ENCODE peak calls at places on chromosomes 11 and 22, in nine cellular contexts. S is fibroblast of lung; K is naive thymus-derived CD4-positive, alpha-beta T cell; G is neuronal stem cell; T is GM23248; A is effector memory CD4-positive, alpha-beta T cell; F is prostate gland; V is esophagus squamous epithelium; O is adipocyte. Y is an unnamed sample.
A peak's percentile ranks its signal among the peaks of the same experiment; 100 is the strongest.

GRCh38 chr11:7577883-7578242 is 64.1 kb downstream of the PPFIBP2 start:
- DNase-seq in S (peak; percentile 18), K (peak; percentile 23), G (no peak), T (peak; percentile 66), A (no peak), F (peak; percentile 58), V (no peak), O (peak; percentile 59), Y (peak; percentile 46)

GRCh38 chr22:40002935-40003715 is 8.4 kb downstream of the FAM83F start:
- DNase-seq in S (no peak), K (no peak), G (no peak), T (no peak), A (no peak), F (no peak), V (no peak), O (no peak), Y (peak; percentile 37)

GRCh38 chr11:115999437-115999836 is 495.2 kb upstream of the CADM1 start:
- DNase-seq in S (no peak), K (no peak), G (no peak), T (no peak), A (no peak), F (no peak), V (no peak), O (no peak), Y (no peak)

GRCh38 chr22:31625661-31626426 is 36.2 kb downstream of the PISD start:
- DNase-seq in S (peak; percentile 40), K (no peak), G (peak; percentile 63), T (peak; percentile 50), A (no peak), F (peak; percentile 58), V (no peak), O (peak; percentile 40), Y (no peak)

GRCh38 chr11:73996161-73996747 is 12.6 kb downstream of the UCP3 start:
- DNase-seq in S (no peak), K (no peak), G (no peak), T (no peak), A (no peak), F (peak; percentile 50), V (no peak), O (no peak), Y (no peak)

GRCh38 chr22:43851058-43851978 is 11.0 kb downstream of the SULT4A1 start:
- DNase-seq in S (no peak), K (no peak), G (no peak), T (no peak), A (no peak), F (no peak), V (no peak), O (no peak), Y (no peak)

GRCh38 chr22:30397656-30398635 is 1.1 kb downstream of the SEC14L2 start:
- DNase-seq in S (no peak), K (no peak), G (no peak), T (peak; percentile 46), A (no peak), F (no peak), V (no peak), O (no peak), Y (no peak)

GRCh38 chr22:46084943-46085830 is 65.1 kb upstream of the PPARA start:
- DNase-seq in S (peak; percentile 96), K (no peak), G (no peak), T (peak; percentile 97), A (no peak), F (peak; percentile 91), V (no peak), O (no peak), Y (no peak)

DNA sequence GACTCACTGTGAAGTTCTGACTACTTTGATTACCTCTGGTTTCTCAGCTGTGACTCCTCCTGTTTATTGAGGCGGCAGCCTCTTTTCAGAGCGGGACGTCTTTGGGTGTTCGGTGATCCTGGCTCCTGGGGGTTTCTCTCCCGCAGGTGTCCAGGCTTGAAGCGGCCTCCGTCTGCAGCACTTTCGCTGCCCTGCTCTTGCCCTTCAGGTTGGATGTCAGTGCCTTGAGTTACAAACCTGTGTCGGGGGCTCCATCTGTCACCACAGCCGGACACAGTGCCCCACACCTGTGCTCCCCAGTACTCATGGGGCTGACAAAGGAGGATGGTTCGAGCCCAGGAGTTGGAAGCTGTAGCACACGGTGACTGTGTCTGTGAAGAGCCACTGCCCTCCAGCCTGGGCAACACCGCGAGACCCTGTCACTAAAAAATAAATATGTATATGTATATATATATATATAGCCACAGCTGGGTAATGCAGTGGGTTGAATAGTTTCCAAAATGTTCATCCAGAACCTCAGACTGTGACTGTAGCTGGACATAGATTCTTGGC is 104.1 kb downstream of the BRD1 start:
- DNase-seq in S (no peak), K (no peak), G (no peak), T (no peak), A (no peak), F (no peak), V (no peak), O (no peak), Y (no peak)
- H3K4me3 ChIP-seq in S (no peak overlapping the region), K (peak overlapping the region; percentile 69), G (no peak overlapping the region), T (no peak overlapping the region), A (no peak overlapping the region), F (no peak overlapping the region), V (no peak overlapping the region), O (no peak overlapping the region), Y (no peak overlapping the region)

DNA sequence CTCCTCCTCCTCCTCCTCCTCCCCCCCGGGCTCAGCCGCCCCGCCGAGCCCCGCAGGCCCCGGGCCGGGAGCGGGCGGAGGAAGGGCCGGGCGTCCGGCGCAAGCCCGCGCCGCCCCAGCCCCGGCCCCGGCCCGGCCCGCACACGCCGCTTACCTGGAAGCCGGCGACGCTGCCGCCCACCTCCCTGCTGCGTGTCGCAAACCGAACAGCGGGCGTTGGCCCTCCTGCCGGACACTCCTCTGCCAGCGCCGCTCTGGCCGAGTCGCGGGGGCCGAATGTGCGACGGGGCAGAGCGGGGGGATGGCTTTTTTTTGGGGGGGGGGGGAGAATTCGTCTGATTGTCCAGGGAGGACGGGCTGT is 1.1 kb downstream of the IGF2 start:
- DNase-seq in S (no peak), K (no peak), G (no peak), T (no peak), A (no peak), F (no peak), V (no peak), O (peak; percentile 57), Y (no peak)
- H3K4me1 ChIP-seq in S (no peaks in the 10 kb centered on the region), K (no peaks in the 10 kb centered on the region), G (peaks cover 4% of the 10 kb centered on the region), T (peaks cover 7% of the 10 kb centered on the region), A (peaks cover 21% of the 10 kb centered on the region), F (peaks cover 6% of the 10 kb centered on the region), V (peaks cover 30% of the 10 kb centered on the region), O (peaks cover 14% of the 10 kb centered on the region), Y (peaks cover 15% of the 10 kb centered on the region)

GRCh38 chr11:119147604-119148333 is 1.1 kb upstream of the ABCG4 start:
- DNase-seq in S (no peak), K (peak; percentile 12), G (no peak), T (no peak), A (no peak), F (no peak), V (no peak), O (no peak), Y (peak; percentile 19)
- H3K4me3 ChIP-seq in S (no peak overlapping the region), K (no peak overlapping the region), G (no peak overlapping the region), T (no peak overlapping the region), A (no peak overlapping the region), F (no peak overlapping the region), V (no peak overlapping the region), O (no peak overlapping the region), Y (no peak overlapping the region)

GRCh38 chr11:131760191-131760951 is 390.0 kb downstream of the NTM start:
- DNase-seq in S (peak; percentile 86), K (no peak), G (no peak), T (peak; percentile 85), A (no peak), F (no peak), V (no peak), O (peak; percentile 77), Y (no peak)
- H3K4me1 ChIP-seq in S (peaks cover 22% of the 10 kb centered on the region), K (no peaks in the 10 kb centered on the region), G (no peaks in the 10 kb centered on the region), T (peaks cover 37% of the 10 kb centered on the region), A (no peaks in the 10 kb centered on the region), F (no peaks in the 10 kb centered on the region), V (no peaks in the 10 kb centered on the region), O (peaks cover 15% of the 10 kb centered on the region), Y (no peaks in the 10 kb centered on the region)